ENCODE peak calls at places on chromosomes 11 and 22, in nine cellular contexts. T is suprapubic skin, A is breast epithelium, I is K562, P is H1, G is HCT116, F is transverse colon, M is stomach, B is HepG2. U is an unnamed sample.

GRCh38 chr22:28942801-28943500 is 59.6 kb downstream of the ZNRF3 start:
- DNase-seq in T (no peak), A (no peak), I (no peak), P (no peak), G (no peak), F (no peak), M (no peak), B (no peak), U (no peak)

GRCh38 chr11:34354782-34355181 is 3.0 kb downstream of the ABTB2 start:
- DNase-seq in T (no peak), A (no peak), I (no peak), P (no peak), G (no peak), F (no peak), M (no peak), B (no peak), U (no peak)

GRCh38 chr11:69854719-69855118 is 35.5 kb upstream of the FGF3 start:
- DNase-seq in T (no peak), A (no peak), I (no peak), P (no peak), G (peak), F (no peak), M (no peak), B (no peak), U (no peak)

GRCh38 chr11:128653828-128654231 is 40.0 kb upstream of the FLI1 start:
- DNase-seq in T (no peak), A (no peak), I (no peak), P (no peak), G (no peak), F (peak), M (peak), B (no peak), U (peak)

GRCh38 chr11:57585301-57585700 is 12.2 kb upstream of the SERPING1 start:
- DNase-seq in T (no peak), A (no peak), I (no peak), P (no peak), G (no peak), F (no peak), M (no peak), B (no peak), U (peak)

GRCh38 chr22:36331912-36332622 is 55.7 kb downstream of the MYH9 start:
- DNase-seq in T (no peak), A (no peak), I (no peak), P (no peak), G (no peak), F (peak), M (peak), B (no peak), U (peak)

GRCh38 chr11:131178020-131178419 is 192.4 kb upstream of the NTM start:
- DNase-seq in T (no peak), A (no peak), I (no peak), P (no peak), G (no peak), F (no peak), M (no peak), B (no peak), U (no peak)

GRCh38 chr11:100328626-100329340 is 358.3 kb upstream of the ARHGAP42 start:
- DNase-seq in T (no peak), A (no peak), I (no peak), P (no peak), G (no peak), F (no peak), M (no peak), B (no peak), U (no peak)

GRCh38 chr11:59429924-59430516 is 3.8 kb upstream of the OR5A2 start:
- DNase-seq in T (no peak), A (no peak), I (peak), P (no peak), G (peak), F (no peak), M (no peak), B (peak), U (peak)

GRCh38 chr11:110565690-110566336 is 136.1 kb downstream of the FDX1 start:
- DNase-seq in T (no peak), A (no peak), I (no peak), P (no peak), G (no peak), F (no peak), M (peak), B (no peak), U (no peak)

GRCh38 chr22:49882519-49883293 is 29.1 kb downstream of the ZBED4 start:
- DNase-seq in T (no peak), A (no peak), I (no peak), P (no peak), G (no peak), F (no peak), M (no peak), B (no peak), U (no peak)

GRCh38 chr11:123642435-123642834 is 12.0 kb downstream of the SCN3B start:
- DNase-seq in T (no peak), A (no peak), I (no peak), P (no peak), G (no peak), F (no peak), M (no peak), B (no peak), U (no peak)

DNA sequence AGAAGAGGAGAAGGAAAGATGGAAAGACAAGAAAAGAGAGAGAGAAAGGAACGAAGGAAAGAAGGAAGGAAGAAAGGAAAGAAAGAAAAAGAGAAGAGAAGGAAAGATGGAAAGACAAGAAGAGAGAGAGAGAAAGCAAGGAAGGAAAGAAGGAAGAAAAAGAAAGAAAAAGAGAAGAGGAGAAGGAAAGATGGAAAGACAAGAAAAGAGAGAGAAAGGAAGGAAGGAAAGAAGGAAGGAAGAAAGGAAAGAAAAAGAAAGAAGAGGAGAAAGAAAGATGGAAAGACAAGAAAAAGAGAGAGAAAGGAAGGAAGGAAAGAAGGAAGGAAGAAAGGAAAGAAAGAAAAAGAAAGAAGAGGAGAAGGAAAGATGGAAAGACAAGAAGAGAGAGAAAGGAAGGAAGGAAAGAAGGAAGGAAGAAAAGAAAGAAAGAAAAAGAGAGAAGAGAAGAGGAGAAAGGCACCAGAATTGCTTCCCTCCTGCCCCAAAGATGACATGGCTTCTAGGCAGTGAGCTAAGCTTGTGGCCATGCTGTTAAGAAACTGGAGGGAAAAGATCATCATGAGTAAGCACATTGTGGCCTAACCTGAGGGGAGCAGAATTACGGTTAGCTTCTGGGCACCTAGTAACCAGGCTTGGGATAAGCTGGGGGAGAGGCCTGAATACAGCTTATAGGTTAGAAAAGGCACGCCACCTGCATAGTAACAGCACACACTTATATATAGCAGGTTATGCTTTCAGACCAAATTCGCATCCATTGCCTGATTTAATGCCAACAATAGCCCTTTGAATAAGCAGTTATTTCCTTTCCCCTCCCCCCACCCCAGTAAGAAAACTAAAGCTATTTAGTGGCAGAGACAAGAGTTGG is 2.3 kb upstream of the ST3GAL4 start:
- DNase-seq in T (peak), A (no peak), I (peak), P (no peak), G (no peak), F (no peak), M (no peak), B (peak), U (peak)
- TF ChIP-seq POLR2AphosphoS5 in T (no peak), A (no peak), I (no peak), P (peak), G (no peak), F (no peak), M (no peak), B (no peak), U (no peak)

GRCh38 chr11:16806791-16807190 is 68.3 kb downstream of the C11orf58 start:
- DNase-seq in T (no peak), A (no peak), I (no peak), P (no peak), G (no peak), F (no peak), M (no peak), B (no peak), U (no peak)
- H3K4me3 ChIP-seq in T (no peak), A (no peak), I (no peak), P (no peak), G (no peak), F (no peak), M (no peak), B (no peak), U (no peak)

GRCh38 chr11:107265591-107265990 is 192.0 kb downstream of the CWF19L2 start:
- DNase-seq in T (no peak), A (no peak), I (no peak), P (no peak), G (no peak), F (no peak), M (no peak), B (no peak), U (no peak)

GRCh38 chr11:107257660-107258059 is 200.0 kb downstream of the CWF19L2 start:
- DNase-seq in T (no peak), A (no peak), I (peak), P (no peak), G (no peak), F (no peak), M (no peak), B (no peak), U (no peak)

GRCh38 chr11:107263865-107264563 is 193.6 kb downstream of the CWF19L2 start:
- DNase-seq in T (no peak), A (no peak), I (no peak), P (no peak), G (no peak), F (no peak), M (no peak), B (no peak), U (peak)

DNA sequence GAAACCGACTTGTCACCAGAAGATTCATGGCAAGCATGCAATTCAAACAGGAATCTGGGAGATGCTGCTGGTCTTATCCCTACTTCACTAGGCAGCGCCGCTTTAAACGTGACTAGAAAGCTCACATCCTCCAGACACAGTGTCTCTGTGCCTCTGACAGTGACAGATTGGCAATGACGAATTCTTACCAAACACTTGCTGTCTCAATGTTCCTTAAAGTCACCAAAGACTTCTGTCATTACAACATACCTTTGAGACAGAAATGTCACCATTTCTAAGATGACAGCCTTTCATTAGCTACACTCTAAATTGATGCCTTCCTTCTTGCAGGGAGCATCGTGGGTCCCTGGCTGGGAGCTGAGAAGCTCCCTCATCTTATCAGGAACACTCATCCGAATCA is 197.8 kb downstream of the CWF19L2 start:
- DNase-seq in T (no peak), A (no peak), I (no peak), P (no peak), G (no peak), F (no peak), M (no peak), B (no peak), U (peak)
- TF ChIP-seq POLR2AphosphoS5 in T (no peak), A (no peak), I (no peak), P (no peak), G (no peak), F (no peak), M (no peak), B (no peak), U (no peak)

GRCh38 chr11:2511421-2512369 is 66.9 kb downstream of the KCNQ1 start:
- DNase-seq in T (peak), A (peak), I (no peak), P (no peak), G (no peak), F (peak), M (peak), B (no peak), U (peak)
- H3K4me3 ChIP-seq in T (no peak), A (no peak), I (no peak), P (no peak), G (no peak), F (no peak), M (no peak), B (no peak), U (no peak)

GRCh38 chr11:11577246-11577855 is 44.5 kb downstream of the GALNT18 start:
- DNase-seq in T (no peak), A (no peak), I (no peak), P (no peak), G (no peak), F (no peak), M (no peak), B (no peak), U (no peak)
- TF ChIP-seq POLR2AphosphoS5 in T (no peak), A (no peak), I (no peak), P (no peak), G (no peak), F (no peak), M (no peak), B (no peak), U (no peak)

GRCh38 chr11:86787651-86788050 is 12.7 kb upstream of the PRSS23 start:
- DNase-seq in T (no peak), A (no peak), I (no peak), P (no peak), G (no peak), F (no peak), M (no peak), B (no peak), U (no peak)

GRCh38 chr11:86793307-86793706 is 7.0 kb upstream of the PRSS23 start:
- DNase-seq in T (no peak), A (no peak), I (no peak), P (no peak), G (no peak), F (no peak), M (no peak), B (no peak), U (no peak)

GRCh38 chr11:86792150-86792549 is 8.2 kb upstream of the PRSS23 start:
- DNase-seq in T (no peak), A (no peak), I (no peak), P (no peak), G (no peak), F (no peak), M (no peak), B (no peak), U (no peak)

GRCh38 chr11:86790073-86790727 is 10.1 kb upstream of the PRSS23 start:
- DNase-seq in T (no peak), A (no peak), I (peak), P (no peak), G (no peak), F (no peak), M (no peak), B (no peak), U (no peak)

GRCh38 chr11:86790867-86791849 is 9.2 kb upstream of the PRSS23 start:
- DNase-seq in T (no peak), A (no peak), I (no peak), P (no peak), G (no peak), F (no peak), M (no peak), B (no peak), U (no peak)
- H3K4me3 ChIP-seq in T (no peak), A (no peak), I (no peak), P (no peak), G (no peak), F (no peak), M (no peak), B (no peak), U (no peak)

DNA sequence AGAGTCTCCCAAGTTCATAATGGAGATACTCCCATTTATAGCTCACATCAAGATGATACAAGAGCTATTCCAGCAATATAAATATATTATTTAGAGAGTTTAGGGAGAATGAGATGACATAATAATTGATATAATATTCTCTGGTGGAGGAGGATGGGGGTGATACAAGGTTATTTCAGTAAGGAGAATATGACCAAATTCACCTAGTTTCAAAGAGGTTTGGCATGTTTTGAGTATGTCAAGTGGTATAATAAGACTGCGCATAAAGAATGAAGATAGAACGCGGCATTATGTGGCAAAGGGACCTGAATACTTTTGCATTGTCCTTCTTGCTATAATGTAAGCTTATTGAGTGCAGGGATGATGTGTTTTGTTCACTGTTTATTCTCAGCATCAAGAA is 1283.5 kb downstream of the LRRC4C start:
- DNase-seq in T (no peak), A (no peak), I (no peak), P (no peak), G (no peak), F (no peak), M (no peak), B (no peak), U (no peak)
- TF ChIP-seq POLR2AphosphoS5 in T (no peak), A (no peak), I (no peak), P (no peak), G (no peak), F (no peak), M (no peak), B (no peak), U (no peak)

GRCh38 chr11:488579-488978 is 18.5 kb downstream of the RNH1 start:
- DNase-seq in T (no peak), A (no peak), I (no peak), P (no peak), G (no peak), F (no peak), M (no peak), B (no peak), U (no peak)
- H3K4me3 ChIP-seq in T (no peak), A (no peak), I (no peak), P (no peak), G (no peak), F (no peak), M (no peak), B (no peak), U (no peak)

DNA sequence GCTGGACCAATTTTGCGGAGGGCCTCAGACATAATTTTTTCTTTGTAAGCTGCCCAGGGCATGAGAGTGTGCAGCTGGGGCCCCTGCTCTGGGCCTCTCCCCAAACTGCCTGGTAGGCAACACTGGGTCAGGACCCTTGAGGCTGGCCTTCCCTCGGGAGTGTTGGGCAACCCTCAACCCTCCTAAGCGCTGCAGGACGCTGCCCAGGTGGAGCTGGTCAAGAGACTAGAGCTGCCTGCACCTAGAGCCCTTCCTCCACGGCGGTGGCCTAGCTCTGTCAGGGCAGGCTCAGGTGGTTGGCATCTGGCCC is 505 bp upstream of the TMEM132A start:
- DNase-seq in T (no peak), A (no peak), I (no peak), P (no peak), G (no peak), F (no peak), M (no peak), B (no peak), U (no peak)
- TF ChIP-seq POLR2AphosphoS5 in T (no peak), A (no peak), I (no peak), P (no peak), G (no peak), F (no peak), M (no peak), B (no peak), U (peak)

DNA sequence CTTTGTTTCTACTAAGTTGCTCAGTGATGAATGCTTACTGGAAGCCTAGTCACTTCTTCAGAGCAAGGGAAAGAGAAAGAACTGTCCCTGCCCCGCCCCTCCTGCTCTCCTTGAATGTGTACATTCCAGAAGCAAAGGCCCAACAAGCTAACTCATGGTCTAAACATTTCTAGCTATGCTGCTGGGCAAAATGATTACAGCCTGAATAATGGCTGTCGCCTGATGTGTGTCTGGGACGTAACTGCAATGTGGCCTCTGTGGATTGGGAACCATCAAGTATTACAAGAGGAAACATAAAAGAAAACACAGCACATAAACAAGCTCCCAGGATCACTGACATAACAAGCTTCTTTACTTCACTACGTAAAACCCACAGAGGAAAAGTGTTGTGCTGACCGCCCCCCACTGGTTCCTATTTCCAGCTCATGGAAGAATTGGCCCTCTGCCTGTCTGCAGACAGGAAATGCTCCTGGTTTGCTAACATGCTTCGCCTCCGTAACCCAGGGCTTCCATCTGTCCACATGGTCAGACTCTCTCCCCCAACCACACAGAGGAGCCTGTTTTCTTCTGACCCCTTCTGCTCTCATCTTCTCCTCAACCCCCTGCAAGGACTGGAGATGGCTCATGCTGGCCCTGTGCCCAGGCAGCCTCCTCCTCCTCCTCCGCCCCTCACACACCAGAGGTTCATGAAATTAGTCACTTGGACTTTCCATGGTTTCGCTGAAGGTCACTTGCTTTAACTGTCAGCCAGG is 187.2 kb downstream of the MAML2 start:
- DNase-seq in T (peak), A (no peak), I (peak), P (no peak), G (peak), F (peak), M (peak), B (peak), U (peak)
- H3K4me3 ChIP-seq in T (peak), A (peak), I (no peak), P (no peak), G (peak), F (no peak), M (no peak), B (no peak), U (no peak)

U was measured in HL-60.